ENCODE peak calls at places on chromosome 19, in four cellular contexts. V is NB4, U is fibroblast of pulmonary artery, T is foreskin fibroblast. I is an unnamed sample.

GRCh38 chr19:40377876-40378385 is 12.1 kb downstream of the HIPK4 start:
- DNase-seq in V (no peak), U (no peak), T (no peak), I (no peak)

GRCh38 chr19:47071731-47072130 is 23.3 kb upstream of the TMEM160 start:
- DNase-seq in V (no peak), U (no peak), T (no peak), I (no peak)

GRCh38 chr19:14149509-14149994 is 13.2 kb upstream of the ASF1B start:
- DNase-seq in V (no peak), U (peak), T (peak), I (peak)

GRCh38 chr19:2978467-2978767 is 1.1 kb downstream of the TLE6 start:
- DNase-seq in V (no peak), U (no peak), T (no peak), I (no peak)

GRCh38 chr19:16249826-16250434 is 52.2 kb downstream of the AP1M1 start:
- DNase-seq in V (no peak), U (peak), T (peak), I (peak)

GRCh38 chr19:2274185-2274711 is 7.7 kb downstream of the PEAK3 start:
- DNase-seq in V (no peak), U (no peak), T (peak), I (no peak)

GRCh38 chr19:4229179-4229931 is at the start of gene EBI3:
- DNase-seq in V (peak), U (peak), T (peak), I (peak)

GRCh38 chr19:2274937-2275535 is 6.9 kb downstream of the PEAK3 start:
- DNase-seq in V (peak), U (peak), T (peak), I (peak)

GRCh38 chr19:53982611-53983010 is 8.8 kb upstream of the CACNG6 start:
- DNase-seq in V (no peak), U (peak), T (peak), I (no peak)

GRCh38 chr19:15114153-15114540 is 6.9 kb downstream of the SYDE1 start:
- DNase-seq in V (peak), U (peak), T (peak), I (peak)

GRCh38 chr19:14136509-14137281 is at the start of gene ASF1B:
- DNase-seq in V (peak), U (peak), T (peak), I (peak)

GRCh38 chr19:55632463-55632834 is 8.1 kb upstream of the ZNF784 start:
- DNase-seq in V (peak), U (peak), T (peak), I (peak)

GRCh38 chr19:13507053-13507611 is 853 bp upstream of the CACNA1A start:
- DNase-seq in V (no peak), U (no peak), T (peak), I (no peak)

GRCh38 chr19:4362871-4363545 is 19.6 kb downstream of the MPND start:
- DNase-seq in V (no peak), U (no peak), T (peak), I (no peak)

GRCh38 chr19:5293607-5294089 is 47.0 kb downstream of the PTPRS start:
- DNase-seq in V (no peak), U (peak), T (peak), I (peak)

GRCh38 chr19:5170329-5170745 is 170.3 kb downstream of the PTPRS start:
- DNase-seq in V (peak), U (no peak), T (no peak), I (no peak)

GRCh38 chr19:56403261-56403660 is 871 bp upstream of the ZNF583 start:
- DNase-seq in V (no peak), U (peak), T (peak), I (no peak)

GRCh38 chr19:50478901-50479715 is 2.5 kb upstream of the GARIN5A start:
- DNase-seq in V (no peak), U (peak), T (peak), I (peak)

GRCh38 chr19:13537454-13537853 is 31.2 kb upstream of the CACNA1A start:
- DNase-seq in V (peak), U (no peak), T (no peak), I (no peak)

GRCh38 chr19:17329061-17329767 is 5.4 kb downstream of the ANO8 start:
- DNase-seq in V (no peak), U (no peak), T (no peak), I (no peak)

GRCh38 chr19:17327068-17327653 is 7.5 kb downstream of the ANO8 start:
- DNase-seq in V (no peak), U (no peak), T (no peak), I (no peak)

GRCh38 chr19:17326595-17326966 is 8.1 kb downstream of the ANO8 start:
- DNase-seq in V (no peak), U (no peak), T (no peak), I (no peak)

GRCh38 chr19:17328517-17329060 is 6.1 kb downstream of the ANO8 start:
- DNase-seq in V (no peak), U (no peak), T (no peak), I (no peak)

DNA sequence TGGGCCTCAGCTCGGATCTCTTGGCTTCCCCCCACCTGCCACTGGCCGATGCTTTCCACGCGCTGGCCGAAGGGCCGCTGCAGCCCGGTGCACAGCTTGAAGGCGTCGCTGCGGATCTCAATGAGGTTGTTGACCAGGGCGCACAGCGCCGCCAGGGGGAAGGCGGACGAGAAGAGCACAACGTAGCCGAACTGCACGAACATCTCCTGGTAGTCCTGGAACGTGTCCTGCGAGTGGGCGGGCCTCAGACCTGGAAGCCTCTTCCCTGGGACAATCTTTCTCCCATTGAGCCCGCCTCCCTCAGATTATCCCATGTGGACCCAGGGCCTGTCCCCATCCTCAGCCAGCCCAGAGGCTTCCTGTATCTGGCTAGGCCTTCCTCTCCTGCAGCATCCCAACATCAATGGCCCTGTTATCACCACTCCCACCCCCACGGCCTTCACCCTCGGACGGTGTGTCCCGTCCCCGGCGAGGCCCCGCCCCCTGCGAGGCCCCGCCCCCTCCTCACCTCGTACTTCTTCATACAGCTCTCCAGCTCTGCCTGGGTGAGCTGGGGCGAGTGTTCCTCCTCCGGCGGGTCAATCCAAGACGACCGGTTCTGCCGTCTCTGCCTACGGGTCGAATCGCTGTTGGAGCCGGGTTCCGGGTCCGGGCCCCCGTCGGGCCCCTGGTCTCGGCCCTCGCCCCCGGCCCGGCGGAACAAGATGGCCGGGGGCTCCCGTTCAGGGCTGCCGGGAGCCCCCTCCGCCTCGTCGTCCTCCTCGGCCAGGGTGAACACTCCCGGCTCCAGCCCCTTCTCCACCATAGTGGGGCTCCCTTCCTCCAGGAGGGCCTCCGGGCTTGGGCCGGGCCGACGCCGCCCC is 6.8 kb downstream of the ANO8 start:
- DNase-seq in V (peak), U (peak), T (no peak), I (no peak)
- TF ChIP-seq CTCF in V (no peak), U (peak), T (no peak), I (peak)

DNA sequence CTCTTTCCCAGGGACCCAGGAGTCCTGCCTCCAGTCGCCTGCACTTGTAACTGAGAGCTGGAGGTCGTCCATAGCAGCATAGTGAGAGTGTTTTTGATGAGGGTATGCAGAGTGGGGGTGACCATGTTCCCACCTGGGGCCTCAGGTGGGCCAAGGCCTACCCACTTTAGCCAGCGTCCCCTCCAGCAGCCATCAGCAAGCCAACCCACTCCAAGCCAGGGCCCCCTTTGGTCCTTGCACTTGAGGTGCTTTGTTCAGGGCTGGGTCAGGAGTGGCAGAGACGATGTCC is 11.9 kb upstream of the SMG9 start:
- DNase-seq in V (no peak), U (no peak), T (no peak), I (no peak)
- TF ChIP-seq CTCF in V (no peak), U (no peak), T (no peak), I (no peak)

DNA sequence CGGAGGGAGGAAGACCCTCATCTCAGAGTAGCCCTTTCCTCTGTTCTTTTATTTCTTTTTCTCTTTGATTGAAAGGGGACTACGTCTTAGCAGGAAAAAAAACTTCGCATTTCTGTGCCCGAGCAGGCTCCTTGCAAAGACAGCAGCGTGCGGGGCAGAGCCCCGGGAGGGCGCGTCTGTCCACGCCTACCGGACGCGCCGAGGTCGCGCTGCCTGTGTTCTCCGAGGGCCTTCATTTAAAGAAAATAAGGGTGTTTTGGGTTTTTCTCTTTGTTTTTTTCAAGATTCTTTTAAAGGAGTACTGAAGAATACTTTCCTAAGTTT is 29.2 kb downstream of the CERS1 start:
- DNase-seq in V (no peak), U (no peak), T (no peak), I (no peak)
- TF ChIP-seq CTCF in V (no peak), U (no peak), T (no peak), I (no peak)

GRCh38 chr19:48830088-48830487 is 6.2 kb downstream of the HSD17B14 start:
- DNase-seq in V (no peak), U (no peak), T (no peak), I (no peak)

GRCh38 chr19:48822514-48822913 is 11.7 kb upstream of the BCAT2 start:
- DNase-seq in V (no peak), U (no peak), T (no peak), I (no peak)

GRCh38 chr19:48821633-48822032 is 10.8 kb upstream of the BCAT2 start:
- DNase-seq in V (no peak), U (no peak), T (no peak), I (no peak)

GRCh38 chr19:48830965-48831364 is 5.3 kb downstream of the HSD17B14 start:
- DNase-seq in V (no peak), U (no peak), T (no peak), I (no peak)

GRCh38 chr19:48826606-48827020 is 9.7 kb downstream of the HSD17B14 start:
- DNase-seq in V (no peak), U (no peak), T (no peak), I (no peak)
- TF ChIP-seq CTCF in V (no peak), U (peak), T (no peak), I (peak)

GRCh38 chr19:42360787-42361544 is 29.1 kb downstream of the CNFN start:
- DNase-seq in V (no peak), U (no peak), T (no peak), I (no peak)

GRCh38 chr19:42363614-42364346 is 26.3 kb downstream of the CNFN start:
- DNase-seq in V (no peak), U (no peak), T (no peak), I (no peak)

GRCh38 chr19:42362342-42362741 is 27.8 kb downstream of the CNFN start:
- DNase-seq in V (no peak), U (no peak), T (no peak), I (no peak)

GRCh38 chr19:42361545-42361910 is 28.6 kb downstream of the CNFN start:
- DNase-seq in V (no peak), U (no peak), T (no peak), I (no peak)

DNA sequence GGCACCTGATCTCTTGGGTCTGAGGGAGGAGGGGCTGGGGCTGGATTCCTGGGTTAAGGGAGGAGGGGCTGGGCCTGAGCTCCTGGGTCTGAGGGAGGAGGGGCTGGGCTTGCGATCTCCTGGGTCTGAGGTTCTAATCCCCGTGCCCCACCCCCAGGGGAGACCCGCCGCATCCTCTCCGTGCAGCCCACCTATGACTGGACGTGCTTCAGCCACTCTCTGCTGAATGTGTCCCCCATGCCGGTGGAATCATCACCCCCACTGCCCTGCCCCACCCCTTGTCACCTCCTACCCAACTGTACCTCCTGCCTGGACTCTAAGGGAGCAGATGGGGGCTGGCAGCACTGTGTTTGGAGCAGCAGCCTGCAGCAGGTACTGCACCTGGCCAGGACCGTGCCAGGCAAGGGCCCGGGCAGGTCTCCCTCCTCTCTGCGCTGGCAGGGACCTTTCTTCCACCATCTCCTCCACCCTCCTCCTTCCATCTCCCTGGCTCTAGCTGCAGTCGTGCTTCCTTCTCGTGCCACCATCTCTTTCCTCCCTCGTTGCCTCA is 27.1 kb downstream of the CNFN start:
- DNase-seq in V (no peak), U (no peak), T (no peak), I (no peak)
- TF ChIP-seq CTCF in V (no peak), U (no peak), T (no peak), I (no peak)

GRCh38 chr19:35479278-35479677 is 11.0 kb downstream of the KRTDAP start:
- DNase-seq in V (no peak), U (no peak), T (no peak), I (no peak)
- TF ChIP-seq CTCF in V (no peak), U (no peak), T (no peak), I (no peak)

DNA sequence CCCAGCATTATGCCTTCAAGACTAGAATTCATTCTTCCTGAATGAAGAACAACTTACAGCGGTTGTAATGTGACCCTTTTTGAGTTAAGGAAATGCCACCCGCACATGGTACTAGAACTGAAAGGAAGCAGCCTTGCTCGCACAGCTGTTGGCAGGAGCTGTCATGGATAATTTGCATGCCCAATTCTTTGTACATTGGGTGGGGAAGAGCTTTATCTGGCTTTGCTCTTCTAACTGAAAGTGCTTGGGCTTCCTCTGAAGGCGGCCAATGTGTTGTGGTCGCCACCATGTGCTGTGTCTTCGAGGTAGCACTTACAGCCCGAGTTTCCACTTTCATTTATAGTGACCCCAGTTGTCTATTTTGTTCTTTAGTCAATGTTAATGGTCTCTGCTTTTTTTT is 3.4 kb downstream of the CCNE1 start:
- DNase-seq in V (no peak), U (no peak), T (no peak), I (no peak)
- TF ChIP-seq CTCF in V (no peak), U (no peak), T (no peak), I (no peak)

GRCh38 chr19:34118879-34119748 is 53.2 kb upstream of the LSM14A start:
- DNase-seq in V (no peak), U (no peak), T (no peak), I (no peak)

GRCh38 chr19:34124828-34125227 is 47.5 kb upstream of the LSM14A start:
- DNase-seq in V (no peak), U (no peak), T (no peak), I (no peak)

GRCh38 chr19:34126966-34127365 is 45.3 kb upstream of the LSM14A start:
- DNase-seq in V (no peak), U (no peak), T (no peak), I (no peak)

GRCh38 chr19:34120846-34121639 is 51.3 kb upstream of the LSM14A start:
- DNase-seq in V (peak), U (peak), T (peak), I (peak)
- TF ChIP-seq CTCF in V (peak), U (peak), T (peak), I (peak)

I was measured in astrocyte of the spinal cord.